ENCODE peak calls at places on chromosomes 12 and 14, in six cellular contexts. C, B, O, N, X and L are unnamed samples.

GRCh38 chr12:27289414-27289813 is 43.2 kb upstream of the BMAL2 start:
- DNase-seq in X (no peak), O (no peak), B (no peak), N (peak), C (no peak), L (no peak)

GRCh38 chr12:91920276-91920675 is 225.4 kb downstream of the BTG1 start:
- DNase-seq in B (no peak), O (no peak), N (peak), C (peak), X (no peak), L (no peak)

GRCh38 chr14:86022031-86022629 is 492.2 kb downstream of the FLRT2 start:
- DNase-seq in N (no peak), B (no peak), X (no peak), C (no peak), O (no peak), L (peak)

GRCh38 chr12:56631790-56632700 is 1.9 kb upstream of the BAZ2A start:
- DNase-seq in O (no peak), X (peak), B (peak), N (no peak), C (peak), L (peak)

GRCh38 chr14:45249847-45250575 is 3.0 kb downstream of the MIS18BP1 start:
- DNase-seq in C (peak), B (no peak), O (no peak), X (no peak), N (peak), L (peak)

GRCh38 chr12:131758016-131758739 is 47.3 kb downstream of the SFSWAP start:
- DNase-seq in B (no peak), C (no peak), X (no peak), N (no peak), O (no peak), L (no peak)

GRCh38 chr14:87066221-87066817 is 926.7 kb downstream of the GALC start:
- DNase-seq in C (peak), N (peak), B (peak), O (no peak), X (no peak), L (no peak)

GRCh38 chr12:15613981-15614380 is 175.2 kb downstream of the EPS8 start:
- DNase-seq in B (no peak), N (peak), O (no peak), C (no peak), X (no peak), L (no peak)

GRCh38 chr12:26642361-26642760 is 190.6 kb downstream of the ITPR2 start:
- DNase-seq in C (peak), N (no peak), B (no peak), X (no peak), O (no peak), L (peak)

GRCh38 chr12:112013601-112014402 is 576 bp downstream of the ERP29 start:
- DNase-seq in O (no peak), B (peak), N (peak), X (peak), C (peak), L (peak)

GRCh38 chr14:68104518-68104917 is 284.9 kb downstream of the RAD51B start:
- DNase-seq in O (no peak), B (no peak), C (peak), X (no peak), N (peak), L (peak)

GRCh38 chr14:65461730-65462129 is 49.2 kb downstream of the FUT8 start:
- DNase-seq in X (no peak), C (peak), O (no peak), N (peak), B (no peak), L (peak)

GRCh38 chr12:50211392-50212070 is 44.4 kb upstream of the CERS5 start:
- DNase-seq in X (no peak), N (peak), B (no peak), C (peak), O (no peak), L (peak)

GRCh38 chr12:50215033-50215432 is 47.9 kb upstream of the CERS5 start:
- DNase-seq in C (peak), X (no peak), B (no peak), N (peak), O (no peak), L (peak)

GRCh38 chr12:50214018-50214417 is 46.8 kb upstream of the CERS5 start:
- DNase-seq in O (no peak), C (no peak), B (no peak), N (no peak), X (no peak), L (no peak)

GRCh38 chr12:50212071-50212467 is 44.9 kb upstream of the CERS5 start:
- DNase-seq in X (no peak), O (no peak), B (no peak), N (no peak), C (no peak), L (no peak)

DNA sequence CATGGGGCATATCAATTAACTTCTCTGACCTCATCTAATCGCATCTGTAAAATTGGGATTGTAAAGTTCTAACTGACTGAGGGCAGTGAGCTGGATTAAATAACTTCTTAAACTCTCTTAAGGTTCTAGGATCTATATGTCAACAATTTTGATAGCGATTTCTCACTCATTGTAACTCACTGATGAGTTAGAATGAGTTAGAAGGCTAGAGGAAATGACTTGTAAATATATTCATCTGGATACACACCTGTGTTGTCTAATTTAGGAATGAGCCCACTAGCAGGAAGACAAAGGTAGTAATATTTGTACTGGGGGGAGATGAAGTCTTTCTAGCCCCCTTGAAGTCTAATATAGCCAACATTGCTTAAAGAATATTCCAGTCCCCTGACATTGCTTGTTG is 46.3 kb upstream of the CERS5 start:
- DNase-seq in X (no peak), C (no peak), O (no peak), B (no peak), N (no peak), L (no peak)
- H3K4me3 ChIP-seq in X (no peak), C (no peak), O (no peak), B (no peak), N (no peak), L (no peak)

GRCh38 chr14:36660736-36661505 is 739 bp upstream of the PAX9 start:
- DNase-seq in O (no peak), C (no peak), B (peak), X (no peak), N (no peak), L (no peak)

GRCh38 chr14:36661506-36662257 is at the start of gene PAX9:
- DNase-seq in B (peak), C (peak), X (peak), N (peak), O (no peak), L (peak)

GRCh38 chr14:36659010-36659821 is 2.4 kb upstream of the PAX9 start:
- DNase-seq in N (no peak), B (no peak), C (no peak), X (peak), O (no peak), L (no peak)

GRCh38 chr14:36658091-36659009 is 3.3 kb upstream of the PAX9 start:
- DNase-seq in C (no peak), B (peak), O (no peak), N (no peak), X (peak), L (no peak)

DNA sequence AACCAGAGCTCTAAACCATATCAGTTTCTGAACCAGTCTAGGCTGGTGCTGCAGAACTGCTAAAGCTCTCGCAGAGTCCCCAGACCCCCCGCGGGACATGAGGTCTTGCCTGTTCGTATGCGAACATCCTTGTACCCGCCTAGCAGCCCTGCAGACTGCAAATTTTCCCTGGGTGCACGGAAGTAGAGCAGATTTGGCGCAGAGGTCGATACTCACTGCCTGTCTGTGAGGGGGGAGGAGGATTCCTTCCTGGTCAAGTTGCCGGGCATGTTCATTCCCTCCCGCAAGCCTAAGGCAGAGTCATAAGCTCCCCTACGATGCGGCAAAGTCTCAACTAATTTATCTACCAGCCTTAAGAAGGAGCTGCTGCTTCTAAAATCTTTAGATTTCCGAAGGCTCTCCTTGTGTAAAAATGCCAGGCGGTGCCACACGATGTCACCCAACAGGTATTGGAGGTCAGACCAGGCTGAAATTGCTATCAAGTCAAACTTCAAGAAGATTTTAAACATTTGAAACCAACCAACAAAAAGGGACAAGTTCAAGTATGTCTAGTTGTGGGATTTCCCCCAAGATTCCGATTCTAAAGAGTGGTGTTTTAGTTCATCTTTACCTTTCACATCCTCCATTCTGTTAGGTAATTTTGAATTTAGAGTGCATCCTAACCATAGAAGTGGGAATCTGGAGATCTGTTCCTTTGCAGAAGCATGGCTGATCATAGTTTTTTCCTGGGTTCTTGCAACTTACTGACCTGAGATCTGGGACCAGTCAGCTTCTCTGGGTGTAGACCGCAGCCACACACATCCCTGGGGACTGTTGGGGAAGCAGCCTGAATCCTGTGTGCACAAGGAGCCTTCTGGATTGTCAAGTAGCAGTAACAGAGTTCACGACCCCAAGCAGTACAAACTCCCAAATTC is 1.6 kb upstream of the PAX9 start:
- DNase-seq in N (no peak), B (peak), X (peak), C (no peak), O (no peak), L (no peak)
- TF ChIP-seq CTCF in N (no peak), B (no peak), X (no peak), C (no peak), O (no peak), L (no peak)

GRCh38 chr12:120647375-120647755 is 6.9 kb downstream of the CABP1 start:
- DNase-seq in O (no peak), B (no peak), X (no peak), N (no peak), C (no peak), L (no peak)

GRCh38 chr12:120650249-120650690 is 9.8 kb downstream of the CABP1 start:
- DNase-seq in X (no peak), N (no peak), O (no peak), B (no peak), C (no peak), L (no peak)

GRCh38 chr12:120652671-120653435 is 12.4 kb downstream of the CABP1 start:
- DNase-seq in O (no peak), B (no peak), N (no peak), X (no peak), C (no peak), L (no peak)

GRCh38 chr12:120651821-120652220 is 11.4 kb downstream of the CABP1 start:
- DNase-seq in O (no peak), N (peak), C (peak), B (peak), X (no peak), L (no peak)

GRCh38 chr12:120649442-120650248 is 9.2 kb downstream of the CABP1 start:
- DNase-seq in N (no peak), X (peak), C (no peak), O (no peak), B (peak), L (no peak)
- H3K4me3 ChIP-seq in N (no peak), X (no peak), C (no peak), O (peak), B (peak), L (no peak)

GRCh38 chr12:94795520-94795919 is 145.2 kb upstream of the TMCC3 start:
- DNase-seq in C (peak), O (no peak), N (peak), B (peak), X (peak), L (peak)
- TF ChIP-seq CTCF in C (no peak), O (no peak), N (peak), B (no peak), X (peak), L (peak)

GRCh38 chr14:101563654-101564443 is 2.6 kb downstream of the DIO3 start:
- DNase-seq in X (peak), B (peak), N (no peak), C (no peak), O (no peak), L (no peak)

GRCh38 chr14:101567252-101567651 is 6.0 kb downstream of the DIO3 start:
- DNase-seq in O (no peak), B (no peak), X (no peak), N (no peak), C (no peak), L (no peak)

GRCh38 chr14:101564444-101564776 is 3.1 kb downstream of the DIO3 start:
- DNase-seq in X (no peak), B (no peak), N (no peak), O (no peak), C (no peak), L (no peak)

GRCh38 chr14:101563352-101563653 is 2.0 kb downstream of the DIO3 start:
- DNase-seq in X (no peak), N (no peak), C (no peak), B (no peak), O (no peak), L (no peak)

DNA sequence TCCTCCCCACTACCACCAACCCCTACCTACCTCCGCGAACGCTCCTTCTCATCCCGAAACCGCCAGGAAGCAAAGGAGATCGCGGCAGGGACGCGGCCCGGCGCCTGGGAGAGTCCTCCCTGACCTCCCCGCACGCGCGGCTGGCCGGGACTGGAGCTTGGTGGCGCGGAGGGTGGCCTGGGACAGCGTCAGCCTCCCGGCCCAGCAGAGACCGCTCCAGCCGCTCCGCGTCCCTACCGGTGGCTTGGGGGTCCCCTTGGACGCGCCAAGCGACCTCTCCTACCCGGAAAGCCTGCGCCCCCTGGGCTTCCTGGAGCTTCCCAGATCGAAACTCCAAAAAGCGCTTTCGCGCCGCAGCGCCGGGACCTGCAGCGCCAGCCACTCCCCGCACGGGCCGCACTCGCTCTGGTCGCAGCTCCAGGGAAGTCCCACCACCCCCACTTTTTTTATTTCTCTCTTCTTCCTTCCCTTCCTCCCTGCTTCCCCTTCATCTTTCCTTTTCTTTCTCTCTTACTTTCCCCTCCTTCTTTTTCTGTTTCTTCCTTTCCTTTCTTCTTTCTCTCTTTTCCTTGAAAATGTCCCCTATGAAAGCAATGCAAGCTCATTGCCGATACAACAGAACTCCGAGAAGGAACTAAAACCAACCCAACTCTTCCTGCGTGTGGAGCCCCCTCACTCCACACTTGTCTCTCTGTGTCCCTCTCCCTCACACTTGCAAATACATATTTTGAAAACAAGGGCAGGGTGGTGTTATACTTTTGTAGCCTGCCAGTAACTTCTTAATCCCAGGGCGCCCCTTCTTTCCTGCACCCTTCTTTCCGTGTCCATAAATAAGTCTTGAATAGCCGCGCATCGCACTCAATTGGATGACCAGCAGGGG is 3.8 kb downstream of the DIO3 start:
- DNase-seq in B (peak), X (peak), N (no peak), O (no peak), C (no peak), L (no peak)
- H3K4me3 ChIP-seq in B (peak), X (peak), N (no peak), O (peak), C (peak), L (no peak)

GRCh38 chr12:116015525-116015924 is 262.0 kb downstream of the MED13L start:
- DNase-seq in N (peak), C (peak), B (peak), X (no peak), O (no peak), L (peak)
- TF ChIP-seq CTCF in N (peak), C (peak), B (peak), X (peak), O (peak), L (peak)

GRCh38 chr12:28306535-28306934 is 116.3 kb downstream of the CCDC91 start:
- DNase-seq in N (no peak), B (no peak), C (no peak), O (no peak), X (no peak), L (no peak)
- H3K4me3 ChIP-seq in N (no peak), B (no peak), C (no peak), O (no peak), X (no peak), L (no peak)

GRCh38 chr12:19892186-19892585 is 452.9 kb downstream of the AEBP2 start:
- DNase-seq in B (no peak), O (no peak), C (no peak), X (no peak), N (peak), L (no peak)

GRCh38 chr12:19894049-19894448 is 454.8 kb downstream of the AEBP2 start:
- DNase-seq in N (peak), O (no peak), X (no peak), B (no peak), C (peak), L (no peak)

GRCh38 chr12:19894803-19895202 is 455.5 kb downstream of the AEBP2 start:
- DNase-seq in C (peak), X (no peak), O (no peak), N (no peak), B (no peak), L (no peak)

GRCh38 chr12:19895609-19896008 is 456.3 kb downstream of the AEBP2 start:
- DNase-seq in O (no peak), C (no peak), X (no peak), N (no peak), B (no peak), L (peak)

GRCh38 chr12:19893514-19893913 is 454.2 kb downstream of the AEBP2 start:
- DNase-seq in B (peak), O (no peak), C (peak), X (no peak), N (peak), L (peak)
- TF ChIP-seq CTCF in B (peak), O (no peak), C (peak), X (no peak), N (peak), L (peak)